ENCODE peak calls at places on chromosomes 3 and 15, in eight cellular contexts. E, C, I, G, X, Y, J and U are unnamed samples.
A peak's percentile ranks its signal among the peaks of the same experiment; 100 is the strongest.

GRCh38 chr15:98983333-98983732 is 24.3 kb downstream of the PGPEP1L start:
- DNase-seq in X (no peak), J (peak; percentile 81), Y (peak; percentile 49), I (peak; percentile 58), G (peak; percentile 63), C (peak; percentile 70), E (peak; percentile 89), U (peak; percentile 34)

GRCh38 chr3:81998139-81998755 is 236.8 kb upstream of the GBE1 start:
- DNase-seq in J (no peak), G (no peak), Y (no peak), C (no peak), E (peak; percentile 70), I (peak; percentile 56), X (no peak), U (no peak)

GRCh38 chr15:44219073-44219472 is 24.0 kb upstream of the FRMD5 start:
- DNase-seq in E (no peak), J (no peak), G (no peak), Y (no peak), C (no peak), X (no peak), I (no peak), U (no peak)

GRCh38 chr15:82105458-82106205 is 59.8 kb upstream of the MEX3B start:
- DNase-seq in I (peak; percentile 61), X (no peak), C (peak; percentile 40), G (no peak), J (peak; percentile 33), Y (peak; percentile 65), E (peak; percentile 81), U (no peak)

GRCh38 chr3:44065741-44066140 is 175.9 kb upstream of the TOPAZ1 start:
- DNase-seq in C (no peak), Y (no peak), I (no peak), G (no peak), J (no peak), E (no peak), X (no peak), U (no peak)

GRCh38 chr15:93417156-93418077 is 328.4 kb upstream of the RGMA start:
- DNase-seq in E (no peak), Y (no peak), I (no peak), J (no peak), G (no peak), X (no peak), C (no peak), U (no peak)

GRCh38 chr3:156818890-156819289 is 7.3 kb upstream of the LEKR1 start:
- DNase-seq in J (no peak), E (peak; percentile 92), Y (no peak), C (no peak), G (no peak), X (no peak), I (peak; percentile 69), U (no peak)

GRCh38 chr3:87088366-87088983 is 97.5 kb upstream of the VGLL3 start:
- DNase-seq in I (peak; percentile 26), C (no peak), J (no peak), E (no peak), X (no peak), Y (no peak), G (no peak), U (no peak)

GRCh38 chr15:41698779-41699178 is 38.6 kb downstream of the MGA start:
- DNase-seq in J (no peak), G (no peak), C (no peak), E (peak; percentile 76), I (no peak), X (no peak), Y (no peak), U (peak; percentile 7)

GRCh38 chr3:120753831-120754230 is 11.3 kb downstream of the GTF2E1 start:
- DNase-seq in C (no peak), E (no peak), G (no peak), J (no peak), I (no peak), Y (no peak), X (no peak), U (no peak)

GRCh38 chr3:1394188-1394587 is 301.4 kb downstream of the CNTN6 start:
- DNase-seq in Y (no peak), C (no peak), I (no peak), E (no peak), J (no peak), X (no peak), G (no peak), U (no peak)

GRCh38 chr3:33236005-33236404 is 17.4 kb upstream of the SUSD5 start:
- DNase-seq in G (no peak), I (no peak), J (no peak), Y (no peak), X (no peak), C (no peak), E (no peak), U (no peak)

DNA sequence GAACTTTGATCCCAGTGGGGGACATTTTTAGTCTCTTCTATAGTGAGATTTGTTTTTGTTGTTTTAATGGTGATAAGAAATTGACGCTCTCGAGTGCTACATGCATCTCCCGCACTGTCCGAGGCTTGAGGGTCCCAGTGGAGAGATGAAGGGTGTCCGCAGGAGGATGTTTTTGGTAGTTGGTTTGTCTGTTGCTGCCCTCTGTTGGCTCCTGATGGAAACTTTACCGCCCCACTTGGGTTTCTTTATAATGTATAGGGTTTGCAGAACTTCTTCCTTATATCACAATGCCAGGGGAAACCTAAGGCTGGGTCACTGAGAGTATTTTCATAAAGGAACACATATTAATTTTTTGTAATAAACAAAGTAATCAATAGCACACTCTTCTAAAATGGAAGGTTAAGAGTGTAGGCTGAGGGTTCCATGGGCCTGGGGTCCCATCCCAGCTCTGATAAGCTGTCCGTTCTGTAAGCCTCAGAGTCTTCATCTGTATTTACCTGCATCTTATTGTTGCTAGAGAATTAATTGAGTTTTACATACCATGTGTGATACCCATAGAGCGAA is 185.3 kb upstream of the FEZF2 start:
- DNase-seq in X (no peak), G (no peak), Y (no peak), C (no peak), I (peak; percentile 41), E (no peak), J (no peak), U (no peak)
- TF ChIP-seq CTCF in X (no peak), G (no peak), Y (no peak), C (no peak), I (peak; percentile 75), E (peak; percentile 55), J (no peak), U (peak; percentile 68)

GRCh38 chr15:57323806-57324589 is 52.3 kb upstream of the CGNL1 start:
- DNase-seq in G (no peak), J (peak; percentile 61), E (peak; percentile 63), Y (no peak), C (no peak), I (no peak), X (no peak), U (no peak)
- H3K4me3 ChIP-seq in G (no peak overlapping the region), J (no peak overlapping the region), E (no peak overlapping the region), Y (no peak overlapping the region), C (no peak overlapping the region), I (no peak overlapping the region), X (no peak overlapping the region), U (no peak overlapping the region)

GRCh38 chr15:59764775-59765174 is 75.7 kb upstream of the BNIP2 start:
- DNase-seq in E (no peak), J (no peak), G (no peak), I (no peak), C (no peak), Y (no peak), X (no peak), U (no peak)
- TF ChIP-seq CTCF in E (no peak), J (no peak), G (no peak), I (no peak), C (no peak), Y (no peak), X (no peak), U (no peak)

GRCh38 chr3:196202516-196202970 is 8.7 kb downstream of the ZDHHC19 start:
- DNase-seq in X (no peak), C (no peak), I (peak; percentile 68), E (peak; percentile 20), G (no peak), J (peak; percentile 46), Y (peak; percentile 77), U (no peak)
- H3K4me3 ChIP-seq in X (no peak overlapping the region), C (no peak overlapping the region), I (no peak overlapping the region), E (no peak overlapping the region), G (no peak overlapping the region), J (no peak overlapping the region), Y (no peak overlapping the region), U (peak overlapping the region; percentile 31)